ENCODE peak calls at places on chromosomes 11 and 22, in six cellular contexts. Y, V, E, W, F and Q are unnamed samples.
A peak's percentile ranks its signal among the peaks of the same experiment; 100 is the strongest.

GRCh38 chr11:31958086-31958735 is 132.7 kb upstream of the RCN1 start:
- DNase-seq in Y (peak; percentile 29), V (no peak), E (peak; percentile 40), W (peak; percentile 35), F (peak; percentile 70), Q (peak; percentile 66)

GRCh38 chr11:11787305-11788066 is 54.3 kb upstream of the USP47 start:
- DNase-seq in Y (peak; percentile 70), V (peak; percentile 68), E (peak; percentile 38), W (peak; percentile 64), F (peak; percentile 46), Q (peak; percentile 87)

GRCh38 chr11:117879516-117880480 is 3.3 kb upstream of the FXYD6 start:
- DNase-seq in Y (no peak), V (no peak), E (no peak), W (no peak), F (no peak), Q (no peak)

GRCh38 chr11:2434506-2435255 is 9.6 kb downstream of the TRPM5 start:
- DNase-seq in Y (no peak), V (no peak), E (no peak), W (no peak), F (no peak), Q (no peak)

GRCh38 chr11:108341654-108342053 is 118.8 kb downstream of the ATM start:
- DNase-seq in Y (no peak), V (no peak), E (no peak), W (no peak), F (no peak), Q (no peak)

GRCh38 chr11:61950035-61950547 is at the start of gene BEST1:
- DNase-seq in Y (no peak), V (no peak), E (no peak), W (no peak), F (no peak), Q (no peak)

GRCh38 chr11:62888406-62888805 is 7.7 kb downstream of the SLC3A2 start:
- DNase-seq in Y (no peak), V (no peak), E (no peak), W (no peak), F (no peak), Q (no peak)

GRCh38 chr11:2919837-2920236 is 9.4 kb downstream of the PHLDA2 start:
- DNase-seq in Y (no peak), V (no peak), E (no peak), W (no peak), F (no peak), Q (no peak)

GRCh38 chr22:19709063-19709769 is 5.1 kb upstream of the SEPTIN5 start:
- DNase-seq in Y (no peak), V (no peak), E (no peak), W (no peak), F (no peak), Q (no peak)

GRCh38 chr11:3942956-3943497 is 87.6 kb downstream of the STIM1 start:
- DNase-seq in Y (no peak), V (no peak), E (no peak), W (no peak), F (no peak), Q (peak; percentile 14)

GRCh38 chr22:31960767-31961166 is 16.4 kb downstream of the YWHAH start:
- DNase-seq in Y (no peak), V (no peak), E (no peak), W (no peak), F (no peak), Q (no peak)

GRCh38 chr11:75565221-75565814 is 3.3 kb downstream of the SERPINH1 start:
- DNase-seq in Y (peak; percentile 78), V (no peak), E (no peak), W (no peak), F (no peak), Q (peak; percentile 81)

GRCh38 chr11:8908099-8908498 is 2.9 kb upstream of the AKIP1 start:
- DNase-seq in Y (no peak), V (no peak), E (no peak), W (no peak), F (no peak), Q (no peak)

GRCh38 chr11:80846979-80847378 is 1406.1 kb upstream of the TENM4 start:
- DNase-seq in Y (no peak), V (no peak), E (no peak), W (no peak), F (no peak), Q (no peak)

DNA sequence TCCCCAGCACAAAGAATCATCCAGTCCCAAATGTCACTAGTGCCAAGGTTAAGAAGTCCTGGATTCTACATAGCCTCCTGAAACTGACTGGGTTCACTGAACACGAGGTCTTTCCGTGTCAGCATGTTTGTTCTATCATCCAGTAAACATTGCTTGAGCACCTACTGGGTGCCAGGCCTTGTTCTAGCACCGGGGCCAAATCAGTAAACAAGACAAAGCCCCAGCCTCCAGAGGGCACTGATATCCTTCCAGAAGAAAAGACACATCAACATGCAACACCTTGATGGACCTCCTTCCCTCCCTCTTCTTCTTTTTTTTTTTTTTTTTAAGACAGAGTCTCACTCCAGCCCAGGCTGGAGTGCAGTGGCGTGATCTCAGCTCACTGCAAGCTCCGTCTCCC is 26.9 kb downstream of the TPST2 start:
- DNase-seq in Y (no peak), V (no peak), E (no peak), W (peak; percentile 52), F (no peak), Q (no peak)
- TF ChIP-seq CTCF in Y (no peak), V (peak; percentile 25), E (no peak), W (peak; percentile 65), F (no peak), Q (no peak)

DNA sequence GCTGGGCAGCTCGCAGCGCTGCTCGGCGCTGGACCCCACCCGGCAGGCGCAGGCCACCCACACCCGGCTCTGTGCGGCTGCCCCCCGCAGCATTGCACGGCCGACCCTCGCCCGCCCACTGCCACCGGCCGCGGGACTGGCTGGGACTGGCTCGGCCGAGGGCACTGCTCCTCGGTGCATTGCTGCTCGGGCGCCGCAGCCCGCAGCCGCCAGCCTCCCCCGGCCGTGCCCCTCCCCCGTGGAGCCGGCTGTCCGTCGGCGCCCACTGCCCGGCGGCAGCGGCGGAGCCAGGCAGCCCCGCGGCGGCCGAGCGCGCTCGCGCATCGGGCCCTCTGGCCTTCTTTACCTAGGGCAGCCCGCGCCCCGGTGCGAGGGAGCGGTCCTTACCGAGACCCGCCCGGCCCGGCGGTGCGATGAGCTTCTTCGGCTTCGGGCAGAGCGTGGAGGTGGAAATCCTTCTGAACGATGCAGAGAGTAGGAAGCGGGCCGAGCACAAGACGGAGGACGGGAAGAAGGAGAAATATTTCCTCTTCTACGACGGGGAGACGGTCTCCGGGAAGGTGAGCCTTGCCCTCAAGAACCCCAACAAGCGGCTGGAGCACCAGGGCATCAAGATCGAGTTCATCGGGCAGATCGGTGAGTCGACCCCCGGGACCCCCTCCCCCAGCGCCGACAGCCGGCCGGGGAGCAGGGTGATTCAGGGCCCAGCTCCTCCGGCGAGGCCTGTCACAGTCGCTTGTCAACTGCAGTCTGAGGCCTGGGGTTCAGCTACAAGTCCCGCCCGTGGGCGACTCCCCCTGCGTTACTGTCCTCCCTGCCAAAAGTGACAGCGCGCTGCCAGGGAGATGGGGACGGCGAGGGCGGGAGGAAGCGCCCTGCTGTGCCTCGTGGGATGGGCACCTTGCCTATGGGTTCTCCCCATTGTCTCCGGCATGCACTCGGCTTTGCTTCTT is 515 bp downstream of the VPS26B start:
- DNase-seq in Y (peak; percentile 7), V (peak; percentile 77), E (no peak), W (peak; percentile 39), F (no peak), Q (peak; percentile 75)
- H2AFZ ChIP-seq in Y (peak overlapping the region; percentile 88), V (peak overlapping the region; percentile 67), E (no peak overlapping the region), W (peak overlapping the region; percentile 93), F (peak overlapping the region; percentile 98), Q (peak overlapping the region; percentile 73)

DNA sequence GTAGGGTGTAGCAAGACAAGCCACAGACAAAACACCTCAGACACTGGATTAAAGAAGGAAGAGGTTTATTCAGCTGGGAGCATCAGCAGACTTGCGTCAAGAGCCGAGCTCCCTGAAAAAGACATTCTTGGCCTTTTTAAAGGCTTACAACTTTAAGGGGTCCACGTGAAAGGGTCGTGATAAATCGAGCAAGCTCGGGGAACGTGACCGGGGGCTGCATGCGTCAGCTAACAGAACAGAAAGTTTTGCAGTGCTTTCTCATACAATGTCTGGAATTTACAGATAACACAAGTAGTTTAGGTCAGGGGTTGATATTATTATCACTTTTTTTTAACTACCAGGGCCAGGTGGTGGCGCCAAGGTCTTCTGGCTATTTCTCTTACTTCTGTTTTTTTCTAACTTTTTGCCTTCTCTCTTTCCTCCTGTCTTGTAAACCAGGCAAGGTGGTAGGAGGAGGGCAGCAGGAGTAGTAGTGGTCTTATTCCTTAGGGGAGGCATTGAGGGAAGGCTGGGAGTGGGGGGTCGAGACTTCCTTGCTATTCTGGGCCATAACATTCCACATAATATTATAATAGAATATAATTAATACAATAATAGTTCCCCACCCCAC is 631 bp upstream of the ALDH3B1 start:
- DNase-seq in Y (peak; percentile 53), V (no peak), E (no peak), W (peak; percentile 68), F (peak; percentile 68), Q (no peak)
- TF ChIP-seq CTCF in Y (peak; percentile 42), V (peak; percentile 34), E (no peak), W (peak; percentile 76), F (peak; percentile 50), Q (peak; percentile 35)

DNA sequence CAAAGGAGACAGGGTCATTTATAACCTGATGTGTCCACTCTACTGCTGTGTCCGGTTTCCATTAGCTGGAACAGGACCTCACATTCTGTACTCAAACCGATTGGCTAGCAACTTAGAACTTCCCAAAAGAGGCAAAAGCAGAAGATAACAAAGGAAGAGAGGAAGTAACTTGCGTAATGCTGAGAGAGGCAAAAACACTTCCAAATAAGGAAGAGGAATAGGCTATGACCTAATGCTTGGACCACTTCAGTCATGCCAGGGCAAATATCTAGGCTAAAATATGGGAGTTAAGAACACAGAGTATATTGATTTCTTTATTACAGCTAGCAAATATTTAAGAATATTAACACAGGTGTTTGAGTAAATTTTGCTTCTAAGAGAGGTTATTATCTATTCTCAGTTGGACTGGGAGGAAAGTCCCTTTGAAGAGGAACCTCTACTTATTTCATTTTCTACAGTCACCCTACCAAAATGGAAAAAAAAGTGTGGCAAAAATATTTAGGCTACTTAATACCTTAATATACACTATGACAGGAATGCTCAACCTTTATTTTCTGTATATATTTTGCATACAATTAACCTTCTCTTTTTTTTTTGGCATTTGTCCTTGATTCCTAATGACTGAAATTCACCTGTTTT is 499.8 kb upstream of the CHORDC1 start:
- DNase-seq in Y (no peak), V (no peak), E (no peak), W (no peak), F (no peak), Q (no peak)
- H2AFZ ChIP-seq in Y (no peak overlapping the region), V (no peak overlapping the region), E (no peak overlapping the region), W (no peak overlapping the region), F (no peak overlapping the region), Q (no peak overlapping the region)

DNA sequence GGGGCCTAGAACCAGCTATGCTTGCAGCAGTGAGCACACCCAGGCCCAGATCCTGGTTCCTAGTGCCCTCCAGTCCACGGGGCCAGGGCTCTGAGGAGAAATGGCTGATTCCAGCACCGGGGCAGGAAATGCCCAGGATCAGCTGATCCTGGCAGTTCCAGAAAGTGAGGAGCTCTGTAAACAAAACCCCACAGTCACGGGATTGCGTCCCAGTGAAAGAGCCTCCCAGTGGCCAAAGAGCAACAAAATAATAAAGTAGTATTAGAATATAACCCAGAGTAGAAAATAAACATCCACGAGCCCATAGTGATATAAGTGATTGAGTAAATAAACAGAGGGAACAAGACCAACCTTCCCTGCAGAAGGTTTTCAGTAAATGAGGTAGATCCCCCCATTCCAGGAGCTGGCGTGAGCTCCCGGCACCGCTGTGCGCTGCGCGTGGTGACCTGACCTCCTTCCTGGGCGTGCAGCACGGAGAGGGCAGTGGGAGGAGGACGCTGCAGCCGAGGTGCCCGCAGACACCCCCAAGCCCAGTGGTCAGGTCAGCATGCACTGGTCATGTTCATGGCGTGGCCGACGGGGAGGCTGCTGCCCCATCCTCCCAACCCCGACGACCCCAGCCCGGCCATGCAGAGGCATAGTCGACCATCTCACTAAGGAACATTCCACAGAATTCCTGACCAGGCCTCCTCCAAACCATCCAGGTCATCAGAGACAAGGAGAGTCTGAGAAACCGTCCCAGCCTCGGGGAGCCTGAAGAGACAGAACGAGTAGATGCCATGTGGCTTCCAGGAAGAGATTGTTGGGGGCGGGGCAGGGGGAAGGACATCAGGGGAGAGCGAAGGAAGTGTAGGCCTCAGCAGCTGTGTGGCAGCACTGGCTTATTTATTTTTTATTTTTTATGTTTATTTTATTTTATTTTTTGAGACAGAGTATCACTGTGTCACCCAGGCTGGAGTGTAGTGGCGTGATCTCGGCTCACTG is 19.9 kb downstream of the PTDSS2 start:
- DNase-seq in Y (peak; percentile 81), V (no peak), E (no peak), W (no peak), F (no peak), Q (peak; percentile 91)
- TF ChIP-seq CTCF in Y (peak; percentile 46), V (no peak), E (no peak), W (no peak), F (no peak), Q (peak; percentile 34)